ENCODE peak calls at places on chromosomes 1 and 21, in eight cellular contexts. C is T-helper 2 cell, T is iris pigment epithelial cell, N is Kasumi-1, X is T-cell, H is stromal cell of bone marrow, Z is cardiac fibroblast, B is progenitor cell of endocrine pancreas. Q is an unnamed sample.

GRCh38 chr1:77888071-77888428 is 374 bp upstream of the NEXN start:
- DNase-seq in B (no peak), T (peak; percentile 72), H (peak; percentile 65), C (no peak), Z (peak; percentile 94), N (peak; percentile 32), X (no peak), Q (no peak)

GRCh38 chr1:53765656-53766055 is 26.7 kb upstream of the GLIS1 start:
- DNase-seq in X (no peak), T (peak; percentile 91), H (no peak), N (peak; percentile 34), Z (peak; percentile 72), C (no peak), B (no peak), Q (no peak)

GRCh38 chr1:231274119-231274825 is 33.3 kb downstream of the GNPAT start:
- DNase-seq in T (no peak), N (no peak), Z (no peak), B (no peak), H (peak; percentile 59), C (no peak), X (no peak), Q (no peak)

GRCh38 chr1:45787905-45788304 is 15.5 kb upstream of the MAST2 start:
- DNase-seq in T (no peak), Z (no peak), X (no peak), N (no peak), C (no peak), B (no peak), H (no peak), Q (no peak)

GRCh38 chr1:172824199-172824598 is 165.3 kb downstream of the FASLG start:
- DNase-seq in H (peak; percentile 9), B (no peak), T (peak; percentile 38), N (peak; percentile 27), Z (peak; percentile 21), X (no peak), C (no peak), Q (no peak)

GRCh38 chr21:25490742-25491141 is 116.5 kb downstream of the MRPL39 start:
- DNase-seq in B (no peak), T (no peak), C (no peak), X (no peak), H (no peak), Z (no peak), N (no peak), Q (no peak)

GRCh38 chr1:202591523-202591922 is 118.7 kb downstream of the SYT2 start:
- DNase-seq in N (no peak), B (no peak), Z (no peak), X (no peak), T (no peak), H (no peak), C (no peak), Q (no peak)

GRCh38 chr1:156848461-156849150 is 10.3 kb downstream of the INSRR start:
- DNase-seq in H (no peak), B (no peak), Z (no peak), X (peak; percentile 80), T (no peak), C (peak; percentile 30), N (no peak), Q (no peak)

GRCh38 chr1:162420120-162420519 is 8.2 kb upstream of the SH2D1B start:
- DNase-seq in T (peak; percentile 18), H (no peak), C (no peak), N (no peak), B (no peak), Z (no peak), X (no peak), Q (no peak)

GRCh38 chr1:172885976-172886375 is 164.8 kb downstream of the TNFSF18 start:
- DNase-seq in X (no peak), C (no peak), N (no peak), H (peak; percentile 31), Z (peak; percentile 51), T (no peak), B (no peak), Q (no peak)

Q was measured in neural crest cell.